ENCODE peak calls at places on chromosomes 16 and 17, in nine cellular contexts. U is GM23248, M is spleen, I is PC-9, O is tibial nerve, J is left ventricle myocardium inferior, A is pancreas, D is neural progenitor cell, Z is iPS DF 6.9. K is an unnamed sample.

GRCh38 chr17:49993423-49994037 is 1.5 kb downstream of the DLX3 start:
- DNase-seq in U (peak; percentile 67), M (no peak), I (no peak), O (no peak), J (no peak), A (peak; percentile 71), D (peak; percentile 76), Z (no peak), K (no peak)

GRCh38 chr17:66373079-66373478 is 70.7 kb downstream of the PRKCA start:
- DNase-seq in U (no peak), M (no peak), I (no peak), O (no peak), J (no peak), A (no peak), D (no peak), Z (no peak), K (no peak)

GRCh38 chr16:89344846-89345577 is 127.5 kb downstream of the ZNF778 start:
- DNase-seq in U (no peak), M (no peak), I (no peak), O (no peak), J (no peak), A (peak; percentile 60), D (no peak), Z (no peak), K (no peak)

GRCh38 chr17:36743130-36743529 is 141.7 kb downstream of the MRM1 start:
- DNase-seq in U (no peak), M (peak; percentile 16), I (peak; percentile 32), O (no peak), J (no peak), A (no peak), D (no peak), Z (no peak), K (no peak)

GRCh38 chr17:58335061-58335731 is 6.6 kb upstream of the TSPOAP1 start:
- DNase-seq in U (no peak), M (peak; percentile 83), I (no peak), O (no peak), J (no peak), A (no peak), D (no peak), Z (no peak), K (no peak)

GRCh38 chr16:8808613-8809353 is 11.1 kb downstream of the PMM2 start:
- DNase-seq in U (no peak), M (no peak), I (no peak), O (no peak), J (no peak), A (no peak), D (no peak), Z (no peak), K (no peak)

GRCh38 chr17:20281860-20282259 is 185.5 kb downstream of the LGALS9B start:
- DNase-seq in U (no peak), M (peak; percentile 83), I (no peak), O (peak; percentile 10), J (peak; percentile 23), A (no peak), D (no peak), Z (no peak), K (no peak)

GRCh38 chr16:14490281-14490680 is 139.8 kb downstream of the PARN start:
- DNase-seq in U (no peak), M (no peak), I (no peak), O (no peak), J (no peak), A (no peak), D (no peak), Z (no peak), K (no peak)

GRCh38 chr16:6095414-6095813 is 997.8 kb upstream of the EEF2KMT start:
- DNase-seq in U (no peak), M (no peak), I (no peak), O (no peak), J (no peak), A (no peak), D (no peak), Z (no peak), K (no peak)

GRCh38 chr17:21019976-21020575 is 22.7 kb downstream of the USP22 start:
- DNase-seq in U (peak; percentile 62), M (peak; percentile 87), I (no peak), O (no peak), J (peak; percentile 44), A (no peak), D (peak; percentile 29), Z (no peak), K (no peak)

GRCh38 chr17:4972322-4972721 is 4.7 kb upstream of the SPAG7 start:
- DNase-seq in U (no peak), M (no peak), I (no peak), O (no peak), J (no peak), A (no peak), D (no peak), Z (no peak), K (no peak)

GRCh38 chr17:30524847-30525246 is 47.6 kb downstream of the GOSR1 start:
- DNase-seq in U (peak; percentile 44), M (no peak), I (no peak), O (no peak), J (no peak), A (no peak), D (no peak), Z (no peak), K (no peak)

GRCh38 chr17:48972749-48973097 is 4.3 kb upstream of the GIP start:
- DNase-seq in U (no peak), M (no peak), I (no peak), O (no peak), J (no peak), A (peak; percentile 9), D (no peak), Z (no peak), K (no peak)
- H3K4me3 ChIP-seq in U (peak overlapping the region; percentile 33), M (no peak overlapping the region), I (peak overlapping the region; percentile 8), O (no peak overlapping the region), J (no peak overlapping the region), A (no peak overlapping the region), D (no peak overlapping the region), Z (no peak overlapping the region), K (no peak overlapping the region)

GRCh38 chr16:3311496-3311895 is 6.2 kb downstream of the ZNF75A start:
- DNase-seq in U (no peak), M (no peak), I (no peak), O (no peak), J (no peak), A (no peak), D (no peak), Z (no peak), K (no peak)
- H3K9me3 ChIP-seq in U (peaks cover 13% of the 10 kb centered on the region), M (peaks cover 100% of the 10 kb centered on the region), I (peaks cover 63% of the 10 kb centered on the region), O (no peaks in the 10 kb centered on the region), J (peaks cover 100% of the 10 kb centered on the region), A (peaks cover 13% of the 10 kb centered on the region), D (peaks cover 31% of the 10 kb centered on the region), Z (peaks cover 10% of the 10 kb centered on the region), K (peaks cover 8% of the 10 kb centered on the region)

DNA sequence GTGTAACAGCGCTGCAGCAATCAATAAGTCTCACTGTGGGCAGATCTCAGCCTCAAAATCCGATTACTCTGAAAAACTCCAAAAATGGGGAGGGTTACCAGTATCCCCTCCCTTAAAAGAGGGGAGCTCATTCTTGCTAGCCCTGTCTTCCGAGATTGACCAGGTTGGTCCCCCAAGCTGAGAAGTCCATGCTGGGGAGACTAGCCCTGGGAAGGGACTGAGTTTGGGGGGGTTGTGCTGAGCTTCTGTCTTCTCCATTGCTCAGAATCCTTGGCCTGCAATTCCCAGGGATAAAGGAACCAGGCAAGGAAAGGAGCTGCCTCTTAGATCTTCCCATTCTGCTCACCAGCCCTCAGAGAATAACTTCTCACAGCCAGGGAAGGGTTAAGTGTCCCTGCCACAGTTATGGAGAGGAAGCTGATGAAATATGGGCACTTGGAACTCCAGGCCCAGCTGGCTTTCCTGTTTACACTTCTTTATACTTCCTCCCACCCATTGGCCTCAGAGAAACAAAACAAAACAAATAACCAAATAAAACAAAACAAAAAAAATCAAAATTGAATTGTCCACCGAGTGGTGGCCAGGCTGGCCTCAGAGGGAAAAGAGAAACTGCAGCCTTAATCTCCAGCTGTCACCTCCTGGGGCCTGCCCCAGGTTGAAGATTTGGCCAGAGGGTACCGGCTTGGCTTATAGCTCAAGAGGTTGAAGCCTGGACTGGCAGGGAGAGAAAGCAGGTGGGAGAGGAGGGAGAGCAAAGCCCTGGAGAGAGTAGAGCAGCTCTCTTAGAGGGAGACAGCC is 2.6 kb downstream of the HOXB3 start:
- DNase-seq in U (no peak), M (no peak), I (no peak), O (no peak), J (no peak), A (no peak), D (no peak), Z (no peak), K (no peak)
- H3K4me3 ChIP-seq in U (no peak overlapping the region), M (no peak overlapping the region), I (no peak overlapping the region), O (no peak overlapping the region), J (no peak overlapping the region), A (no peak overlapping the region), D (no peak overlapping the region), Z (no peak overlapping the region), K (peak overlapping the region; percentile 29)

GRCh38 chr17:16622540-16623277 is 30.9 kb downstream of the ZNF624 start:
- DNase-seq in U (no peak), M (no peak), I (no peak), O (no peak), J (no peak), A (no peak), D (no peak), Z (no peak), K (no peak)

GRCh38 chr17:16617481-16618060 is 36.1 kb downstream of the ZNF624 start:
- DNase-seq in U (no peak), M (peak; percentile 58), I (no peak), O (no peak), J (no peak), A (no peak), D (no peak), Z (no peak), K (no peak)

GRCh38 chr17:16623282-16623681 is 30.4 kb downstream of the ZNF624 start:
- DNase-seq in U (no peak), M (no peak), I (no peak), O (no peak), J (no peak), A (no peak), D (no peak), Z (no peak), K (no peak)
- H3K9me3 ChIP-seq in U (peaks cover 17% of the 10 kb centered on the region), M (peaks cover 100% of the 10 kb centered on the region), I (peaks cover 45% of the 10 kb centered on the region), O (peaks cover 6% of the 10 kb centered on the region), J (peaks cover 98% of the 10 kb centered on the region), A (no peaks in the 10 kb centered on the region), D (peaks cover 48% of the 10 kb centered on the region), Z (peaks cover 2% of the 10 kb centered on the region), K (peaks cover 15% of the 10 kb centered on the region)

DNA sequence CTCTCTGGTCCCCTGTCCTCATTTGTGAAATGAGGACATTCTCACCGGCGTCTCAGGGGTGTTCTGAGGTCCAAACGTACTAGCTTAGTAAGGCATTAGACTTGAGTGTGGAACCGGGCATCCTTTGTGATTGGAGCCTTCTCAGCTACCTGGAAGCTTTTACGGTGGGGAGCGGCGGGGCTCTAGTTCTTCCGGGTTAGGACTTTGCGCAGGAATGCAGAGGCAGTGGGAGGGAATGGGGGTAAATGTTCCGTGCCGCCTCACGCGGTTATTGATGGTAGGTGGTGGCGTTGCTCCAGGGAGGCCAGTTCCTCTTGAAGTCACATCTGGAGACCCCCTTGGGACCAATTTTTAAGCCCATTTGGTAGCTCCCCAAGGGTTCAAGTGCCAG is 113.6 kb downstream of the SNX29 start:
- DNase-seq in U (no peak), M (peak; percentile 68), I (no peak), O (no peak), J (no peak), A (peak; percentile 29), D (peak; percentile 26), Z (no peak), K (no peak)
- H3K4me3 ChIP-seq in U (peak overlapping the region; percentile 60), M (no peak overlapping the region), I (no peak overlapping the region), O (no peak overlapping the region), J (peak overlapping the region; percentile 49), A (no peak overlapping the region), D (peak overlapping the region; percentile 45), Z (peak overlapping the region; percentile 32), K (no peak overlapping the region)